ENCODE peak calls at places on chromosomes 4 and X, in four cellular contexts. One of them, this sample, is unnamed.

GRCh38 chr4:8115203-8115520 is 43.5 kb downstream of the ABLIM2 start:
- DNase-seq in lower lobe of right lung: no peak
- DNase-seq in thoracic aorta: no peak
- DNase-seq in spleen: no peak
- DNase-seq in this sample: no peak

GRCh38 chr4:155999743-156000142 is 46.1 kb upstream of the CTSO start:
- DNase-seq in lower lobe of right lung: no peak
- DNase-seq in thoracic aorta: no peak
- DNase-seq in spleen: no peak
- DNase-seq in this sample: no peak

GRCh38 chrX:108028854-108029253 is 16.0 kb upstream of the VSIG1 start:
- DNase-seq in lower lobe of right lung: no peak
- DNase-seq in thoracic aorta: no peak
- DNase-seq in spleen: no peak
- DNase-seq in this sample: no peak

GRCh38 chr4:11013265-11013664 is 328.7 kb upstream of the CLNK start:
- DNase-seq in lower lobe of right lung: no peak
- DNase-seq in thoracic aorta: no peak
- DNase-seq in spleen: no peak
- DNase-seq in this sample: no peak

GRCh38 chrX:154804957-154805695 is at the start of gene MPP1:
- DNase-seq in lower lobe of right lung: peak
- DNase-seq in thoracic aorta: no peak
- DNase-seq in spleen: peak
- DNase-seq in this sample: peak

GRCh38 chr4:112031712-112032328 is 113.4 kb upstream of the FAM241A start:
- DNase-seq in lower lobe of right lung: no peak
- DNase-seq in thoracic aorta: no peak
- DNase-seq in spleen: no peak
- DNase-seq in this sample: no peak

GRCh38 chr4:145346081-145346480 is 135.6 kb upstream of the SMAD1 start:
- DNase-seq in lower lobe of right lung: no peak
- DNase-seq in thoracic aorta: no peak
- DNase-seq in spleen: no peak
- DNase-seq in this sample: no peak

GRCh38 chrX:15864629-15865028 is 10.0 kb upstream of the AP1S2 start:
- DNase-seq in lower lobe of right lung: no peak
- DNase-seq in thoracic aorta: no peak
- DNase-seq in spleen: no peak
- DNase-seq in this sample: no peak

GRCh38 chr4:121041307-121042090 is 30.8 kb downstream of the NDNF start:
- DNase-seq in lower lobe of right lung: no peak
- DNase-seq in thoracic aorta: no peak
- DNase-seq in spleen: no peak
- DNase-seq in this sample: no peak

GRCh38 chrX:10482262-10482661 is 138.1 kb downstream of the MID1 start:
- DNase-seq in lower lobe of right lung: no peak
- DNase-seq in thoracic aorta: no peak
- DNase-seq in spleen: no peak
- DNase-seq in this sample: no peak

GRCh38 chr4:7844247-7844991 is 95.2 kb downstream of the AFAP1 start:
- DNase-seq in lower lobe of right lung: peak
- DNase-seq in thoracic aorta: peak
- DNase-seq in spleen: no peak
- DNase-seq in this sample: peak

GRCh38 chr4:27429260-27429970 is 568.8 kb downstream of the STIM2 start:
- DNase-seq in lower lobe of right lung: no peak
- DNase-seq in thoracic aorta: no peak
- DNase-seq in spleen: no peak
- DNase-seq in this sample: no peak

GRCh38 chrX:47483310-47484268 is 567 bp upstream of the ZNF41 start:
- DNase-seq in lower lobe of right lung: peak
- DNase-seq in thoracic aorta: no peak
- DNase-seq in spleen: peak
- DNase-seq in this sample: no peak

GRCh38 chr4:159926871-159927270 is 824.0 kb downstream of the RAPGEF2 start:
- DNase-seq in lower lobe of right lung: no peak
- DNase-seq in thoracic aorta: no peak
- DNase-seq in spleen: no peak
- DNase-seq in this sample: no peak

GRCh38 chr4:101192244-101192643 is 155.1 kb downstream of the PPP3CA start:
- DNase-seq in lower lobe of right lung: no peak
- DNase-seq in thoracic aorta: no peak
- DNase-seq in spleen: no peak
- DNase-seq in this sample: no peak

GRCh38 chrX:153981771-153982533 is 9.4 kb downstream of the TMEM187 start:
- DNase-seq in lower lobe of right lung: peak
- DNase-seq in thoracic aorta: no peak
- DNase-seq in spleen: peak
- DNase-seq in this sample: peak

GRCh38 chrX:26352891-26353430 is 137.0 kb downstream of the MAGEB5 start:
- DNase-seq in lower lobe of right lung: no peak
- DNase-seq in thoracic aorta: no peak
- DNase-seq in spleen: no peak
- DNase-seq in this sample: no peak

GRCh38 chr4:31896349-31896748 is 1176.2 kb downstream of the PCDH7 start:
- DNase-seq in lower lobe of right lung: no peak
- DNase-seq in thoracic aorta: no peak
- DNase-seq in spleen: no peak
- DNase-seq in this sample: no peak

GRCh38 chr4:27350161-27350560 is 489.5 kb downstream of the STIM2 start:
- DNase-seq in lower lobe of right lung: no peak
- DNase-seq in thoracic aorta: no peak
- DNase-seq in spleen: no peak
- DNase-seq in this sample: no peak

GRCh38 chr4:8280876-8281440 is 11.4 kb downstream of the HTRA3 start:
- DNase-seq in lower lobe of right lung: no peak
- DNase-seq in thoracic aorta: no peak
- DNase-seq in spleen: peak
- DNase-seq in this sample: no peak

GRCh38 chr4:42350611-42351182 is 46.6 kb upstream of the SHISA3 start:
- DNase-seq in lower lobe of right lung: no peak
- DNase-seq in thoracic aorta: no peak
- DNase-seq in spleen: no peak
- DNase-seq in this sample: no peak

GRCh38 chr4:40065010-40065409 is 8.4 kb downstream of the N4BP2 start:
- DNase-seq in lower lobe of right lung: no peak
- DNase-seq in thoracic aorta: no peak
- DNase-seq in spleen: no peak
- DNase-seq in this sample: no peak

GRCh38 chr4:124708517-124709300 is 3.8 kb downstream of the ANKRD50 start:
- DNase-seq in lower lobe of right lung: no peak
- DNase-seq in thoracic aorta: no peak
- DNase-seq in spleen: no peak
- DNase-seq in this sample: no peak

DNA sequence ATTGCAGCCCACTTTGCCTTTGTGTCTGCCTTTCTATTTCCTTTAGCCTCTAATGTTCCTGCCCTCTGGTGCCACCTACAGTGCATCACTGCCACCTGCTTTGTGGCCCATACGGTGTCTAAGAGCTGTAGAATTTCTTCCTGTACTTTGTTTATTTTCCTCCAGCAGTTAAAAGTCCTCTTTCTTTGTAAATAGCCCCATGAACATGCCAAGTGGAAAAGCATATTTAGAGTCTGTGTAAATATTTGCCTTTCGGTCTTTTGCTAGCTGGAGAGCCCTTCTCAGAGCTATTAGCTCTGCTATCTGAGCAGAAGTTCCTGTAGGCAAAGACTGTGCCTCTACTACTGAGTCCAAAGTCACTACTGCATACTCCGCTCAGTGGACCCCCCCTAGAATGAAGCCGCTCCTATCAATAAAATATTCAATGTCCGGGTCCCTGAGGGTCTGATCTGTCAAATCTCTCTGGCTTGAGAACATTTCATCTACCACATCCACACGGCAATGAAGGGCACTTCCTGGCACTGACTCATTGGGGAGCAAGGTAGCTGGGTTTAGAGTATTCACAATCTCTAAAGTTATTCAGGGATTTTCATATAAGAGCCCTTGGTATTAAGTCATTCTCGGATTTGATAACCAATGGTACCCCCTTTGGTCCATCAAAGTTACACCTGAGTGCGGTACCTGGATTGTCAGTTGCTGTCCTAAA is 36.3 kb downstream of the SULT1E1 start:
- DNase-seq in lower lobe of right lung: peak
- DNase-seq in thoracic aorta: no peak
- DNase-seq in spleen: peak
- DNase-seq in this sample: peak
- TF ChIP-seq CTCF in lower lobe of right lung: peak
- TF ChIP-seq CTCF in thoracic aorta: no peak
- TF ChIP-seq CTCF in spleen: peak
- TF ChIP-seq CTCF in this sample: peak

DNA sequence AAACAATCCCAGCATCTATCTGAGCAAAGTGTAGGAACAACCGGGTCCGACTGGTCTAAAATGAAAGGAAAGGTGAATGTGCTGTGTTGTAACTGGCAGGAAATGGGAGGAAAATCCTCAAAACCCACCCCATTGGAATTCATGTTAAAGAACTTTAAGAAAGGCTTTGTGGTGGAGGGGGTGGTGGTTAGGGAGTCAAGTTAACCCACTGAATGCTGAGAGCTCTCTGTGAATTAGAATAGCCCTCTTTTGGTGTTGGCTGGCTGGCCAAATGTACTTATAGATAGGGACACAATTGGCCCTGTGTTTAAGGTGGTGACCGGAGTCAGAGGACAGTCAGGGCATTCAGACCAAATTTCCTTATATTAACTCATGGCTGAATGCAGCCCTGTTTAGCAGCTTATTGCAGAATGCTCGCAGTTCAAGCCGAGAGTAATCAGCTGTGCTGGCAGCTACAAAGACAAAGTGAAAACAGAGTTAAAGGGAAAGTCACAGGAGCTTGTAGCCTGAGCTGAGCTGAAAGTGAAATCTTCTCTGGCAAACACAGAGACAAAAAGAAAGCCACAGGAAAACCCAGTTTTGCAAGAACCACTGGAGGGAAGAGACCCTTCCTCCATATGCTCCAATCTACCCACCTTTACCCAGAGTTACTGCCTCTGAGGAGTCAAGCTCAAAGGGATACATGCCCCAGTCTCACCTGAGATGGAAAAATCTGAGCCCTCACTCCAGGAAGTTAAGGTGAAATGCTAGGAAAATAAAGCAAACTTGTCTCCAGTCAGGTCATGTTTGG is 38.5 kb upstream of the UGT2B7 start:
- DNase-seq in lower lobe of right lung: no peak
- DNase-seq in thoracic aorta: no peak
- DNase-seq in spleen: no peak
- DNase-seq in this sample: no peak
- H3K4me3 ChIP-seq in lower lobe of right lung: peak
- H3K4me3 ChIP-seq in thoracic aorta: no peak
- H3K4me3 ChIP-seq in spleen: no peak
- H3K4me3 ChIP-seq in this sample: no peak

DNA sequence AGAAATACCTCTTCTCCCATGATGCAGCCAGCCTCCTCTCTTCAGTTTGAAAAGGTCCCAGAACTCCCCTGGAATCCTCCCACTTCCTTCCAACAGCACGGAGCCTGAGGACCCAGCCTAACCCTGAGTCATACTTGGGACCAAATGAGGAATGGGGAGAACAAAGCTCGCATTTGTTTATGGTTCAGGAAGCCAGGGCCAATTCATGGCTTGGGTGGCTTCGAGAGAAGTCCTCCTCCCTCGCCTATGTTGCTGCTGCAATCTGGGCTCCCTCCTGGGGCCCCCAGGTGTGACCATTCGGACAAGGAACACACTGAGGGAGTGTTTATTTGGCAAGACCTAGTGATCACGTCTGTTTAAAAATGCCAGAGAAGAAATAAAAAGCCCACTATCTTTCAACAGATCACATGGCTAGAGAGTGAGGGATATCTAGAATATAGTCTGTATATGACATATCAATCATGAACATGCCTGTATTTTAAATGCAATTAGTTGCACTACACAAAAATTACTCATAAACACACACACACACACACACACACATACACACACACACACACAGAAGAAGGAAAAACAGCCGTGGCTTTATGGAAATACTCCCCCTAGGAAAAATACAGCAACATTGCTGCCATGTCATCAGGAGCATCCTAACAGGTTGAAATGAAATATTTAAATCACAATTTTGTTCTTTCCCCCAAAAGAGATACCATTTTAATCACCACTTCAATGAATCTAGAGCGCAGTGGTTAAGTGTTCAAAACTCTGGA is 155.7 kb upstream of the MAP3K15 start:
- DNase-seq in lower lobe of right lung: no peak
- DNase-seq in thoracic aorta: no peak
- DNase-seq in spleen: no peak
- DNase-seq in this sample: no peak
- H3K27ac ChIP-seq in lower lobe of right lung: no peak
- H3K27ac ChIP-seq in thoracic aorta: no peak
- H3K27ac ChIP-seq in spleen: no peak
- H3K27ac ChIP-seq in this sample: no peak

GRCh38 chrX:53247928-53248327 is 22.9 kb upstream of the KDM5C start:
- DNase-seq in lower lobe of right lung: no peak
- DNase-seq in thoracic aorta: no peak
- DNase-seq in spleen: peak
- DNase-seq in this sample: no peak

GRCh38 chrX:53250556-53250955 is 25.5 kb upstream of the KDM5C start:
- DNase-seq in lower lobe of right lung: no peak
- DNase-seq in thoracic aorta: no peak
- DNase-seq in spleen: peak
- DNase-seq in this sample: no peak

GRCh38 chrX:53246231-53246630 is 21.2 kb upstream of the KDM5C start:
- DNase-seq in lower lobe of right lung: no peak
- DNase-seq in thoracic aorta: no peak
- DNase-seq in spleen: no peak
- DNase-seq in this sample: no peak

GRCh38 chrX:53251307-53251706 is 26.3 kb upstream of the KDM5C start:
- DNase-seq in lower lobe of right lung: no peak
- DNase-seq in thoracic aorta: no peak
- DNase-seq in spleen: peak
- DNase-seq in this sample: no peak

GRCh38 chrX:53249387-53250042 is 24.5 kb upstream of the KDM5C start:
- DNase-seq in lower lobe of right lung: no peak
- DNase-seq in thoracic aorta: no peak
- DNase-seq in spleen: peak
- DNase-seq in this sample: no peak
- TF ChIP-seq CTCF in lower lobe of right lung: no peak
- TF ChIP-seq CTCF in thoracic aorta: no peak
- TF ChIP-seq CTCF in spleen: no peak
- TF ChIP-seq CTCF in this sample: no peak

GRCh38 chrX:49191033-49191871 is 5.1 kb upstream of the PRICKLE3 start:
- DNase-seq in lower lobe of right lung: peak
- DNase-seq in thoracic aorta: peak
- DNase-seq in spleen: peak
- DNase-seq in this sample: peak

GRCh38 chrX:49192722-49193328 is 6.7 kb upstream of the PRICKLE3 start:
- DNase-seq in lower lobe of right lung: no peak
- DNase-seq in thoracic aorta: no peak
- DNase-seq in spleen: no peak
- DNase-seq in this sample: no peak

GRCh38 chrX:49193542-49193964 is 6.4 kb downstream of the SYP start:
- DNase-seq in lower lobe of right lung: no peak
- DNase-seq in thoracic aorta: no peak
- DNase-seq in spleen: no peak
- DNase-seq in this sample: no peak

GRCh38 chrX:49188468-49189076 is 2.4 kb upstream of the PRICKLE3 start:
- DNase-seq in lower lobe of right lung: no peak
- DNase-seq in thoracic aorta: no peak
- DNase-seq in spleen: no peak
- DNase-seq in this sample: no peak

GRCh38 chrX:49190783-49191032 is 4.5 kb upstream of the PRICKLE3 start:
- DNase-seq in lower lobe of right lung: no peak
- DNase-seq in thoracic aorta: no peak
- DNase-seq in spleen: no peak
- DNase-seq in this sample: no peak
- H3K4me3 ChIP-seq in lower lobe of right lung: peak
- H3K4me3 ChIP-seq in thoracic aorta: peak
- H3K4me3 ChIP-seq in spleen: peak
- H3K4me3 ChIP-seq in this sample: peak

GRCh38 chr4:153222162-153222789 is 18.0 kb downstream of the TRIM2 start:
- DNase-seq in lower lobe of right lung: no peak
- DNase-seq in thoracic aorta: peak
- DNase-seq in spleen: no peak
- DNase-seq in this sample: no peak
- H3K27ac ChIP-seq in lower lobe of right lung: peak
- H3K27ac ChIP-seq in thoracic aorta: peak
- H3K27ac ChIP-seq in spleen: peak
- H3K27ac ChIP-seq in this sample: no peak

This sample was measured in HL-60.